ENCODE peak calls at places on chromosome X, in nine cellular contexts. One of them, this sample, is unnamed.

GRCh38 chrX:7711167-7711566 is 131.8 kb upstream of the VCX start:
- DNase-seq in AG09309: no peak
- DNase-seq in Right ventricle myocardium superior: no peak
- DNase-seq in cardiac muscle cell: no peak
- DNase-seq in NCI-H1417: peak
- DNase-seq in bronchial epithelial cell: peak
- DNase-seq in AG08396: no peak
- DNase-seq in adipocyte: no peak
- DNase-seq in Peyer's patch: no peak
- DNase-seq in this sample: no peak

GRCh38 chrX:129553619-129554288 is 13.7 kb downstream of the OCRL start:
- DNase-seq in AG09309: no peak
- DNase-seq in Right ventricle myocardium superior: no peak
- DNase-seq in cardiac muscle cell: no peak
- DNase-seq in NCI-H1417: no peak
- DNase-seq in bronchial epithelial cell: no peak
- DNase-seq in AG08396: no peak
- DNase-seq in adipocyte: no peak
- DNase-seq in Peyer's patch: no peak
- DNase-seq in this sample: no peak

GRCh38 chrX:14697453-14697852 is 168.1 kb downstream of the GLRA2 start:
- DNase-seq in AG09309: no peak
- DNase-seq in Right ventricle myocardium superior: no peak
- DNase-seq in cardiac muscle cell: peak
- DNase-seq in NCI-H1417: peak
- DNase-seq in bronchial epithelial cell: peak
- DNase-seq in AG08396: peak
- DNase-seq in adipocyte: peak
- DNase-seq in Peyer's patch: peak
- DNase-seq in this sample: peak

GRCh38 chrX:106707771-106708454 is 18.6 kb upstream of the RNF128 start:
- DNase-seq in AG09309: peak
- DNase-seq in Right ventricle myocardium superior: no peak
- DNase-seq in cardiac muscle cell: peak
- DNase-seq in NCI-H1417: no peak
- DNase-seq in bronchial epithelial cell: peak
- DNase-seq in AG08396: peak
- DNase-seq in adipocyte: peak
- DNase-seq in Peyer's patch: no peak
- DNase-seq in this sample: peak

GRCh38 chrX:50469206-50469605 is 1.4 kb downstream of the DGKK start:
- DNase-seq in AG09309: no peak
- DNase-seq in Right ventricle myocardium superior: no peak
- DNase-seq in cardiac muscle cell: no peak
- DNase-seq in NCI-H1417: no peak
- DNase-seq in bronchial epithelial cell: no peak
- DNase-seq in AG08396: no peak
- DNase-seq in adipocyte: no peak
- DNase-seq in Peyer's patch: no peak
- DNase-seq in this sample: no peak

GRCh38 chrX:48466696-48467095 is 3.4 kb downstream of the SLC38A5 start:
- DNase-seq in AG09309: no peak
- DNase-seq in Right ventricle myocardium superior: no peak
- DNase-seq in cardiac muscle cell: no peak
- DNase-seq in NCI-H1417: no peak
- DNase-seq in bronchial epithelial cell: no peak
- DNase-seq in AG08396: peak
- DNase-seq in adipocyte: no peak
- DNase-seq in Peyer's patch: no peak
- DNase-seq in this sample: no peak

GRCh38 chrX:16975233-16975632 is 28.8 kb downstream of the REPS2 start:
- DNase-seq in AG09309: no peak
- DNase-seq in Right ventricle myocardium superior: no peak
- DNase-seq in cardiac muscle cell: no peak
- DNase-seq in NCI-H1417: no peak
- DNase-seq in bronchial epithelial cell: no peak
- DNase-seq in AG08396: no peak
- DNase-seq in adipocyte: no peak
- DNase-seq in Peyer's patch: no peak
- DNase-seq in this sample: no peak

GRCh38 chrX:113305496-113305895 is 464.9 kb upstream of the AMOT start:
- DNase-seq in AG09309: no peak
- DNase-seq in Right ventricle myocardium superior: no peak
- DNase-seq in cardiac muscle cell: no peak
- DNase-seq in NCI-H1417: no peak
- DNase-seq in bronchial epithelial cell: peak
- DNase-seq in AG08396: peak
- DNase-seq in adipocyte: peak
- DNase-seq in Peyer's patch: no peak
- DNase-seq in this sample: peak

GRCh38 chrX:65300104-65300809 is 234.3 kb downstream of the LAS1L start:
- DNase-seq in AG09309: no peak
- DNase-seq in Right ventricle myocardium superior: no peak
- DNase-seq in cardiac muscle cell: no peak
- DNase-seq in NCI-H1417: peak
- DNase-seq in bronchial epithelial cell: no peak
- DNase-seq in AG08396: no peak
- DNase-seq in adipocyte: no peak
- DNase-seq in Peyer's patch: no peak
- DNase-seq in this sample: no peak